ENCODE peak calls at places on chromosome 4, in eight cellular contexts. O is stimulated activated CD4-positive, alpha-beta T cell treated with anti-CD3 and anti-CD28 coated beads, Interleukin-4, amount 100 ng/mL, for 24 hours; U is neural crest cell; J is activated T-helper 1 cell treated with anti-CD3 and anti-CD28 coated beads, Interleukin-12 subunit alpha, Interleukin-12 subunit beta, Interleukin-2, Interleukin-4 antibody, amounts not matched to agents 30 ng/mL and 10 ng/mL and 1 ng/mL, durations not matched to agents 14 hours and 24 hours and 36 hours; G is CD4-positive, alpha-beta T cell; V is anterior cingulate cortex; Z is AG04449; D is MV-4-11. H is an unnamed sample.

GRCh38 chr4:119113033-119113655 is 22.5 kb upstream of the MYOZ2 start:
- DNase-seq in O (no peak), U (no peak), J (no peak), G (no peak), V (no peak), Z (peak), D (peak), H (no peak)

GRCh38 chr4:173345648-173346047 is 11.5 kb upstream of the HMGB2 start:
- DNase-seq in O (no peak), U (no peak), J (no peak), G (no peak), V (no peak), Z (no peak), D (no peak), H (no peak)

GRCh38 chr4:184893836-184894571 is 68.2 kb upstream of the ACSL1 start:
- DNase-seq in O (no peak), U (no peak), J (no peak), G (no peak), V (no peak), Z (no peak), D (no peak), H (no peak)

GRCh38 chr4:59818656-59819055 is 1381.5 kb upstream of the ADGRL3 start:
- DNase-seq in O (no peak), U (no peak), J (no peak), G (no peak), V (peak), Z (no peak), D (peak), H (no peak)

GRCh38 chr4:63090641-63091040 is 1318.6 kb downstream of the TECRL start:
- DNase-seq in O (no peak), U (no peak), J (no peak), G (no peak), V (no peak), Z (no peak), D (no peak), H (no peak)

GRCh38 chr4:173009129-173009823 is 159.3 kb upstream of the GALNT7 start:
- DNase-seq in O (no peak), U (no peak), J (no peak), G (no peak), V (no peak), Z (no peak), D (no peak), H (no peak)

GRCh38 chr4:142331132-142331531 is 515.0 kb downstream of the INPP4B start:
- DNase-seq in O (no peak), U (no peak), J (no peak), G (no peak), V (no peak), Z (no peak), D (no peak), H (no peak)

GRCh38 chr4:88757776-88758175 is 60.1 kb upstream of the NAP1L5 start:
- DNase-seq in O (no peak), U (no peak), J (no peak), G (no peak), V (no peak), Z (no peak), D (no peak), H (no peak)

GRCh38 chr4:85777908-85778808 is 303.2 kb downstream of the ARHGAP24 start:
- DNase-seq in O (no peak), U (no peak), J (no peak), G (no peak), V (no peak), Z (no peak), D (peak), H (no peak)

H was measured in dorsolateral prefrontal cortex.